ENCODE peak calls at places on chromosome 3, in nine cellular contexts. S is GM19239, V is NCI-H1436, J is EL, G is cerebellar cortex, E is AG04450, F is GDM1, A is neural crest cell, R is aorta. W is an unnamed sample.

GRCh38 chr3:24264748-24265158 is 229.9 kb downstream of the THRB start:
- DNase-seq in S (peak; percentile 28), V (no peak), J (peak; percentile 55), G (peak; percentile 22), E (no peak), F (no peak), A (no peak), R (no peak), W (no peak)

GRCh38 chr3:142237891-142238290 is 12.5 kb upstream of the GK5 start:
- DNase-seq in S (no peak), V (no peak), J (peak; percentile 23), G (no peak), E (no peak), F (no peak), A (no peak), R (no peak), W (no peak)

GRCh38 chr3:130243808-130244207 is 101.7 kb upstream of the COL6A5 start:
- DNase-seq in S (no peak), V (no peak), J (no peak), G (no peak), E (no peak), F (no peak), A (no peak), R (no peak), W (no peak)

GRCh38 chr3:195908439-195909293 is at the start of gene TNK2:
- DNase-seq in S (no peak), V (no peak), J (peak; percentile 39), G (no peak), E (no peak), F (no peak), A (no peak), R (no peak), W (peak; percentile 72)

GRCh38 chr3:54859204-54859603 is 68.7 kb downstream of the LRTM1 start:
- DNase-seq in S (no peak), V (no peak), J (peak; percentile 62), G (no peak), E (peak; percentile 34), F (no peak), A (no peak), R (no peak), W (no peak)

GRCh38 chr3:50246517-50246954 is 10.5 kb downstream of the GNAI2 start:
- DNase-seq in S (no peak), V (no peak), J (peak; percentile 99), G (no peak), E (no peak), F (peak; percentile 18), A (no peak), R (peak; percentile 69), W (no peak)

GRCh38 chr3:44355634-44356033 is 17.1 kb downstream of the TCAIM start:
- DNase-seq in S (no peak), V (no peak), J (peak; percentile 79), G (peak; percentile 43), E (peak; percentile 66), F (peak; percentile 19), A (no peak), R (no peak), W (no peak)

GRCh38 chr3:186993940-186994670 is 63.8 kb downstream of the ST6GAL1 start:
- DNase-seq in S (no peak), V (no peak), J (no peak), G (no peak), E (no peak), F (no peak), A (no peak), R (no peak), W (no peak)

GRCh38 chr3:36981006-36981405 is 11.9 kb downstream of the EPM2AIP1 start:
- DNase-seq in S (no peak), V (no peak), J (no peak), G (no peak), E (no peak), F (no peak), A (no peak), R (no peak), W (no peak)

GRCh38 chr3:65326574-65326973 is 638.8 kb upstream of the ADAMTS9 start:
- DNase-seq in S (no peak), V (no peak), J (no peak), G (no peak), E (no peak), F (no peak), A (no peak), R (no peak), W (no peak)

GRCh38 chr3:98655666-98656065 is 62.3 kb upstream of the CPOX start:
- DNase-seq in S (no peak), V (no peak), J (peak; percentile 34), G (no peak), E (no peak), F (no peak), A (no peak), R (no peak), W (no peak)

GRCh38 chr3:76456322-76456721 is 583.6 kb upstream of the ROBO2 start:
- DNase-seq in S (no peak), V (no peak), J (no peak), G (no peak), E (no peak), F (no peak), A (no peak), R (no peak), W (no peak)

GRCh38 chr3:13480340-13481318 is 523 bp downstream of the HDAC11 start:
- DNase-seq in S (no peak), V (no peak), J (no peak), G (no peak), E (no peak), F (no peak), A (no peak), R (peak; percentile 68), W (peak; percentile 69)

GRCh38 chr3:37163262-37164020 is 10.9 kb downstream of the LRRFIP2 start:
- DNase-seq in S (no peak), V (no peak), J (peak; percentile 96), G (no peak), E (no peak), F (peak; percentile 34), A (no peak), R (no peak), W (no peak)

GRCh38 chr3:195171093-195171873 is 99.7 kb downstream of the XXYLT1 start:
- DNase-seq in S (no peak), V (no peak), J (no peak), G (no peak), E (no peak), F (no peak), A (no peak), R (no peak), W (no peak)

GRCh38 chr3:112631257-112631656 is 9.7 kb downstream of the CCDC80 start:
- DNase-seq in S (no peak), V (no peak), J (no peak), G (no peak), E (no peak), F (no peak), A (no peak), R (no peak), W (no peak)

GRCh38 chr3:25508901-25509300 is 80.8 kb downstream of the RARB start:
- DNase-seq in S (no peak), V (no peak), J (peak; percentile 79), G (no peak), E (no peak), F (no peak), A (no peak), R (no peak), W (no peak)

GRCh38 chr3:197432407-197433127 is 123.2 kb downstream of the BDH1 start:
- DNase-seq in S (no peak), V (no peak), J (no peak), G (peak; percentile 54), E (no peak), F (no peak), A (no peak), R (no peak), W (no peak)

W was measured in sigmoid colon.